ENCODE peak calls at places on chromosomes 5 and 9, in six cellular contexts. P is GM18507, W is LoVo, C is PC-3, L is D341Med, R is OCI-LY7. B is an unnamed sample.

GRCh38 chr5:8660133-8660893 is 791.4 kb downstream of the MTRR start:
- DNase-seq in W (no peak), R (no peak), P (no peak), C (no peak), L (no peak), B (no peak)

GRCh38 chr5:59241119-59241518 is 652.4 kb downstream of the PDE4D start:
- DNase-seq in C (no peak), R (no peak), W (peak), L (no peak), P (no peak), B (no peak)

GRCh38 chr9:72431036-72431435 is 66.0 kb upstream of the ZFAND5 start:
- DNase-seq in W (no peak), R (no peak), C (no peak), L (no peak), P (no peak), B (no peak)

GRCh38 chr5:127290946-127291763 is 559 bp downstream of the MEGF10 start:
- DNase-seq in R (no peak), P (no peak), W (no peak), C (no peak), L (no peak), B (no peak)

GRCh38 chr9:133103183-133103986 is 17.7 kb downstream of the RALGDS start:
- DNase-seq in P (no peak), L (peak), R (peak), C (peak), W (no peak), B (peak)

GRCh38 chr5:32540446-32540845 is 44.9 kb upstream of the SUB1 start:
- DNase-seq in W (no peak), L (no peak), R (peak), P (no peak), C (no peak), B (no peak)

GRCh38 chr5:132233081-132233480 is 5.4 kb upstream of the P4HA2 start:
- DNase-seq in P (no peak), R (no peak), C (no peak), L (no peak), W (no peak), B (no peak)

GRCh38 chr9:4985376-4986266 is 549 bp downstream of the JAK2 start:
- DNase-seq in L (peak), W (peak), R (peak), C (peak), P (no peak), B (no peak)

GRCh38 chr5:52859619-52860018 is 71.9 kb downstream of the ITGA1 start:
- DNase-seq in W (no peak), P (no peak), C (peak), R (no peak), L (no peak), B (no peak)

GRCh38 chr5:31811210-31811609 is 172.3 kb downstream of the PDZD2 start:
- DNase-seq in W (peak), C (peak), P (no peak), L (no peak), R (no peak), B (no peak)

GRCh38 chr9:131324736-131325679 is 35.5 kb downstream of the PLPP7 start:
- DNase-seq in W (no peak), P (no peak), L (no peak), C (no peak), R (no peak), B (no peak)

GRCh38 chr5:138408023-138408422 is 30.8 kb upstream of the REEP2 start:
- DNase-seq in C (no peak), L (peak), P (no peak), W (no peak), R (peak), B (no peak)